ENCODE peak calls at places on chromosomes 7 and 10, in ten cellular contexts. One of them, this sample, is unnamed.

GRCh38 chr7:107045980-107046379 is 1.5 kb downstream of the PRKAR2B start:
- DNase-seq in activated naive CD4-positive, alpha-beta T cell: no peak
- DNase-seq in nucleus accumbens: no peak
- DNase-seq in naive thymus-derived CD8-positive, alpha-beta T cell: no peak
- DNase-seq in AG04450: peak; percentile 11
- DNase-seq in H9: no peak
- DNase-seq in CD4-positive, alpha-beta T cell: no peak
- DNase-seq in T-helper 9 cell: no peak
- DNase-seq in C1 segment of cervical spinal cord: no peak
- DNase-seq in GM13976: no peak
- DNase-seq in this sample: no peak

GRCh38 chr10:47383254-47384147 is 592 bp downstream of the ZNF488 start:
- DNase-seq in nucleus accumbens: no peak
- DNase-seq in CD4-positive, alpha-beta T cell: no peak
- DNase-seq in T-helper 9 cell: no peak
- DNase-seq in GM13976: peak; percentile 7
- DNase-seq in naive thymus-derived CD8-positive, alpha-beta T cell: no peak
- DNase-seq in AG04450: no peak
- DNase-seq in H9: peak; percentile 84
- DNase-seq in activated naive CD4-positive, alpha-beta T cell: no peak
- DNase-seq in C1 segment of cervical spinal cord: no peak
- DNase-seq in this sample: no peak

GRCh38 chr10:132036887-132037675 is 28.7 kb upstream of the JAKMIP3 start:
- DNase-seq in C1 segment of cervical spinal cord: peak; percentile 47
- DNase-seq in T-helper 9 cell: no peak
- DNase-seq in nucleus accumbens: no peak
- DNase-seq in naive thymus-derived CD8-positive, alpha-beta T cell: no peak
- DNase-seq in GM13976: no peak
- DNase-seq in AG04450: no peak
- DNase-seq in CD4-positive, alpha-beta T cell: no peak
- DNase-seq in activated naive CD4-positive, alpha-beta T cell: no peak
- DNase-seq in H9: peak; percentile 71
- DNase-seq in this sample: no peak

GRCh38 chr10:88565072-88565471 is 18.0 kb downstream of the RNLS start:
- DNase-seq in T-helper 9 cell: no peak
- DNase-seq in H9: no peak
- DNase-seq in nucleus accumbens: no peak
- DNase-seq in AG04450: no peak
- DNase-seq in activated naive CD4-positive, alpha-beta T cell: no peak
- DNase-seq in CD4-positive, alpha-beta T cell: no peak
- DNase-seq in C1 segment of cervical spinal cord: no peak
- DNase-seq in GM13976: peak; percentile 27
- DNase-seq in naive thymus-derived CD8-positive, alpha-beta T cell: no peak
- DNase-seq in this sample: no peak

GRCh38 chr10:43256531-43257209 is 10.2 kb downstream of the RASGEF1A start:
- DNase-seq in CD4-positive, alpha-beta T cell: no peak
- DNase-seq in H9: no peak
- DNase-seq in AG04450: no peak
- DNase-seq in T-helper 9 cell: no peak
- DNase-seq in C1 segment of cervical spinal cord: no peak
- DNase-seq in GM13976: no peak
- DNase-seq in nucleus accumbens: no peak
- DNase-seq in naive thymus-derived CD8-positive, alpha-beta T cell: no peak
- DNase-seq in activated naive CD4-positive, alpha-beta T cell: no peak
- DNase-seq in this sample: no peak

GRCh38 chr10:125023269-125023668 is 81.3 kb downstream of the ZRANB1 start:
- DNase-seq in activated naive CD4-positive, alpha-beta T cell: no peak
- DNase-seq in AG04450: no peak
- DNase-seq in C1 segment of cervical spinal cord: no peak
- DNase-seq in nucleus accumbens: no peak
- DNase-seq in GM13976: no peak
- DNase-seq in H9: no peak
- DNase-seq in CD4-positive, alpha-beta T cell: no peak
- DNase-seq in naive thymus-derived CD8-positive, alpha-beta T cell: no peak
- DNase-seq in T-helper 9 cell: no peak
- DNase-seq in this sample: no peak

GRCh38 chr7:97018126-97018601 is 6.5 kb downstream of the DLX5 start:
- DNase-seq in activated naive CD4-positive, alpha-beta T cell: no peak
- DNase-seq in nucleus accumbens: no peak
- DNase-seq in naive thymus-derived CD8-positive, alpha-beta T cell: no peak
- DNase-seq in AG04450: no peak
- DNase-seq in C1 segment of cervical spinal cord: no peak
- DNase-seq in T-helper 9 cell: no peak
- DNase-seq in GM13976: no peak
- DNase-seq in H9: no peak
- DNase-seq in CD4-positive, alpha-beta T cell: no peak
- DNase-seq in this sample: no peak

GRCh38 chr10:114678806-114679205 is 20.7 kb upstream of the ABLIM1 start:
- DNase-seq in CD4-positive, alpha-beta T cell: no peak
- DNase-seq in T-helper 9 cell: no peak
- DNase-seq in naive thymus-derived CD8-positive, alpha-beta T cell: no peak
- DNase-seq in AG04450: no peak
- DNase-seq in H9: no peak
- DNase-seq in nucleus accumbens: no peak
- DNase-seq in GM13976: no peak
- DNase-seq in activated naive CD4-positive, alpha-beta T cell: no peak
- DNase-seq in C1 segment of cervical spinal cord: no peak
- DNase-seq in this sample: no peak

GRCh38 chr10:123879596-123880257 is 11.9 kb downstream of the CPXM2 start:
- DNase-seq in nucleus accumbens: no peak
- DNase-seq in CD4-positive, alpha-beta T cell: no peak
- DNase-seq in C1 segment of cervical spinal cord: no peak
- DNase-seq in GM13976: no peak
- DNase-seq in naive thymus-derived CD8-positive, alpha-beta T cell: no peak
- DNase-seq in activated naive CD4-positive, alpha-beta T cell: no peak
- DNase-seq in T-helper 9 cell: no peak
- DNase-seq in H9: no peak
- DNase-seq in AG04450: no peak
- DNase-seq in this sample: no peak

GRCh38 chr10:96043895-96044580 is 655 bp downstream of the CCNJ start:
- DNase-seq in naive thymus-derived CD8-positive, alpha-beta T cell: peak; percentile 32
- DNase-seq in GM13976: peak; percentile 76
- DNase-seq in CD4-positive, alpha-beta T cell: peak; percentile 28
- DNase-seq in AG04450: no peak
- DNase-seq in T-helper 9 cell: peak; percentile 27
- DNase-seq in nucleus accumbens: peak; percentile 54
- DNase-seq in H9: peak; percentile 49
- DNase-seq in activated naive CD4-positive, alpha-beta T cell: peak; percentile 33
- DNase-seq in C1 segment of cervical spinal cord: peak; percentile 57
- DNase-seq in this sample: peak; percentile 20

GRCh38 chr7:2619120-2619519 is 12.7 kb upstream of the TTYH3 start:
- DNase-seq in naive thymus-derived CD8-positive, alpha-beta T cell: no peak
- DNase-seq in CD4-positive, alpha-beta T cell: no peak
- DNase-seq in nucleus accumbens: no peak
- DNase-seq in H9: no peak
- DNase-seq in C1 segment of cervical spinal cord: no peak
- DNase-seq in activated naive CD4-positive, alpha-beta T cell: no peak
- DNase-seq in GM13976: no peak
- DNase-seq in T-helper 9 cell: no peak
- DNase-seq in AG04450: peak; percentile 44
- DNase-seq in this sample: no peak

GRCh38 chr7:73742338-73742752 is 3.7 kb upstream of the ABHD11 start:
- DNase-seq in H9: peak; percentile 80
- DNase-seq in activated naive CD4-positive, alpha-beta T cell: no peak
- DNase-seq in CD4-positive, alpha-beta T cell: no peak
- DNase-seq in C1 segment of cervical spinal cord: no peak
- DNase-seq in AG04450: no peak
- DNase-seq in nucleus accumbens: no peak
- DNase-seq in naive thymus-derived CD8-positive, alpha-beta T cell: no peak
- DNase-seq in GM13976: peak; percentile 16
- DNase-seq in T-helper 9 cell: no peak
- DNase-seq in this sample: no peak

GRCh38 chr10:117216028-117216427 is 18.7 kb downstream of the KCNK18 start:
- DNase-seq in naive thymus-derived CD8-positive, alpha-beta T cell: no peak
- DNase-seq in AG04450: no peak
- DNase-seq in H9: no peak
- DNase-seq in C1 segment of cervical spinal cord: no peak
- DNase-seq in T-helper 9 cell: no peak
- DNase-seq in activated naive CD4-positive, alpha-beta T cell: no peak
- DNase-seq in CD4-positive, alpha-beta T cell: no peak
- DNase-seq in GM13976: no peak
- DNase-seq in nucleus accumbens: no peak
- DNase-seq in this sample: no peak

GRCh38 chr7:111409714-111410422 is 152.4 kb downstream of the IMMP2L start:
- DNase-seq in T-helper 9 cell: no peak
- DNase-seq in activated naive CD4-positive, alpha-beta T cell: no peak
- DNase-seq in naive thymus-derived CD8-positive, alpha-beta T cell: no peak
- DNase-seq in AG04450: peak; percentile 4
- DNase-seq in GM13976: no peak
- DNase-seq in H9: no peak
- DNase-seq in nucleus accumbens: no peak
- DNase-seq in CD4-positive, alpha-beta T cell: no peak
- DNase-seq in C1 segment of cervical spinal cord: no peak
- DNase-seq in this sample: no peak